ENCODE peak calls at places on chromosomes 5 and 9, in seven cellular contexts. D is posterior cingulate gyrus, S is RPMI8226, G is NCI-H82, M is AG09309, I is NCI-H187 treated with DMSO at 0.1 percent for 48 hours, R is HS-27A. C is an unnamed sample.

GRCh38 chr5:177503351-177504085 is 6.1 kb downstream of the DOK3 start:
- DNase-seq in D (peak; percentile 75), S (no peak), G (no peak), M (no peak), I (no peak), R (no peak), C (no peak)

GRCh38 chr9:118990949-118991348 is 378.3 kb downstream of the BRINP1 start:
- DNase-seq in D (no peak), S (no peak), G (no peak), M (no peak), I (no peak), R (no peak), C (no peak)

GRCh38 chr5:170681013-170681433 is 102.5 kb upstream of the GABRP start:
- DNase-seq in D (no peak), S (peak; percentile 70), G (peak; percentile 6), M (no peak), I (no peak), R (no peak), C (no peak)

GRCh38 chr5:177593511-177593910 is 1.5 kb downstream of the TMED9 start:
- DNase-seq in D (no peak), S (no peak), G (no peak), M (no peak), I (no peak), R (no peak), C (no peak)

GRCh38 chr9:16794871-16795639 is 75.4 kb downstream of the BNC2 start:
- DNase-seq in D (no peak), S (no peak), G (no peak), M (peak; percentile 92), I (no peak), R (peak; percentile 45), C (no peak)

GRCh38 chr9:123377211-123377971 is 21.4 kb downstream of the CRB2 start:
- DNase-seq in D (peak; percentile 83), S (no peak), G (no peak), M (no peak), I (no peak), R (no peak), C (no peak)

GRCh38 chr9:82022121-82022520 is 33.5 kb downstream of the SPATA31D1 start:
- DNase-seq in D (no peak), S (no peak), G (no peak), M (no peak), I (no peak), R (no peak), C (no peak)

GRCh38 chr5:178305801-178306200 is 73.2 kb upstream of the PHYKPL start:
- DNase-seq in D (peak; percentile 49), S (no peak), G (no peak), M (no peak), I (no peak), R (no peak), C (no peak)

GRCh38 chr5:53749611-53750010 is 189.2 kb downstream of the NDUFS4 start:
- DNase-seq in D (no peak), S (no peak), G (no peak), M (peak; percentile 23), I (no peak), R (no peak), C (no peak)

GRCh38 chr5:54390015-54390414 is 65.5 kb upstream of the HSPB3 start:
- DNase-seq in D (no peak), S (no peak), G (peak; percentile 74), M (peak; percentile 80), I (peak; percentile 34), R (peak; percentile 39), C (peak; percentile 76)

GRCh38 chr5:104513194-104513602 is 950.6 kb upstream of the NUDT12 start:
- DNase-seq in D (no peak), S (no peak), G (no peak), M (no peak), I (no peak), R (peak; percentile 26), C (no peak)